ENCODE peak calls at places on chromosomes 3 and 15, in five cellular contexts. P is AG10803; Z is choroid plexus epithelial cell; X is AG04449; I is naive thymus-derived CD4-positive, alpha-beta T cell. B is an unnamed sample.

GRCh38 chr3:73070675-73071575 is 9.5 kb downstream of the EBLN2 start:
- DNase-seq in Z (peak; percentile 82), I (no peak), X (peak; percentile 93), P (peak; percentile 97), B (no peak)

GRCh38 chr3:152635354-152635753 is 199.6 kb upstream of the P2RY1 start:
- DNase-seq in I (no peak), P (no peak), X (no peak), Z (no peak), B (no peak)

GRCh38 chr3:107699682-107700081 is 176.9 kb downstream of the BBX start:
- DNase-seq in P (peak; percentile 13), Z (peak; percentile 64), I (no peak), X (no peak), B (no peak)

GRCh38 chr3:184176377-184177330 is 2.0 kb downstream of the AP2M1 start:
- DNase-seq in X (peak; percentile 77), Z (peak; percentile 98), I (no peak), P (peak; percentile 91), B (no peak)

GRCh38 chr15:62940755-62941361 is 101.7 kb upstream of the TPM1 start:
- DNase-seq in P (peak; percentile 93), Z (peak; percentile 96), X (peak; percentile 89), I (no peak), B (no peak)

GRCh38 chr3:111943533-111943932 is 35.3 kb upstream of the ABHD10 start:
- DNase-seq in Z (no peak), P (no peak), I (no peak), X (no peak), B (no peak)

GRCh38 chr3:157146664-157147082 is 13.3 kb downstream of the CCNL1 start:
- DNase-seq in X (no peak), Z (no peak), P (no peak), I (no peak), B (no peak)

GRCh38 chr15:57060799-57061198 is 142.4 kb downstream of the TCF12 start:
- DNase-seq in P (peak; percentile 65), I (no peak), X (peak; percentile 44), Z (peak; percentile 61), B (no peak)

GRCh38 chr3:10982782-10983181 is 9.8 kb upstream of the SLC6A1 start:
- DNase-seq in Z (no peak), I (no peak), P (no peak), X (no peak), B (no peak)

GRCh38 chr15:50653156-50653743 is 33.3 kb downstream of the TRPM7 start:
- DNase-seq in I (no peak), P (no peak), Z (no peak), X (no peak), B (no peak)

GRCh38 chr3:141313091-141313683 is 55.1 kb upstream of the ZBTB38 start:
- DNase-seq in Z (no peak), X (no peak), P (no peak), I (no peak), B (no peak)

GRCh38 chr3:72018339-72018984 is 233.5 kb upstream of the PROK2 start:
- DNase-seq in P (peak; percentile 24), Z (peak; percentile 13), X (no peak), I (no peak), B (no peak)

GRCh38 chr3:172201136-172201989 is 162.0 kb downstream of the FNDC3B start:
- DNase-seq in Z (peak; percentile 90), P (peak; percentile 94), X (peak; percentile 69), I (no peak), B (no peak)

GRCh38 chr15:95286911-95287769 is 1043.4 kb upstream of the NR2F2 start:
- DNase-seq in I (no peak), P (no peak), Z (peak; percentile 52), X (no peak), B (no peak)

GRCh38 chr3:129913618-129914017 is 20.1 kb upstream of the TMCC1 start:
- DNase-seq in P (no peak), X (no peak), I (no peak), Z (no peak), B (no peak)

GRCh38 chr15:41278319-41278718 is 47.3 kb downstream of the CHP1 start:
- DNase-seq in I (no peak), Z (no peak), X (no peak), P (no peak), B (no peak)

GRCh38 chr3:50112462-50112861 is 23.7 kb downstream of the RBM5 start:
- DNase-seq in I (no peak), Z (no peak), X (no peak), P (no peak), B (no peak)

GRCh38 chr3:2937578-2937977 is 172.6 kb downstream of the IL5RA start:
- DNase-seq in I (no peak), P (no peak), Z (no peak), X (no peak), B (no peak)

GRCh38 chr15:58260911-58261267 is 122.7 kb downstream of the AQP9 start:
- DNase-seq in I (no peak), X (no peak), P (peak; percentile 5), Z (peak; percentile 16), B (no peak)

GRCh38 chr3:149765762-149766334 is 13.6 kb upstream of the COMMD2 start:
- DNase-seq in Z (peak; percentile 78), X (no peak), I (no peak), P (peak; percentile 58), B (no peak)

GRCh38 chr3:85120879-85121278 is 162.1 kb downstream of the CADM2 start:
- DNase-seq in X (no peak), P (no peak), Z (no peak), I (no peak), B (no peak)

GRCh38 chr3:46442591-46443530 is 21.8 kb downstream of the LTF start:
- DNase-seq in X (no peak), P (no peak), I (no peak), Z (no peak), B (no peak)

GRCh38 chr3:146164506-146164905 is 3.5 kb upstream of the PLOD2 start:
- DNase-seq in I (no peak), P (no peak), Z (no peak), X (no peak), B (no peak)

GRCh38 chr3:5205165-5205941 is 17.8 kb downstream of the EDEM1 start:
- DNase-seq in I (no peak), X (no peak), P (peak; percentile 7), Z (no peak), B (no peak)

GRCh38 chr3:192928720-192929119 is 11.1 kb upstream of the MB21D2 start:
- DNase-seq in I (no peak), P (no peak), X (no peak), Z (no peak), B (no peak)

GRCh38 chr3:41327718-41328117 is 128.4 kb downstream of the CTNNB1 start:
- DNase-seq in X (no peak), I (no peak), Z (peak; percentile 82), P (no peak), B (no peak)

GRCh38 chr15:65416845-65417416 is 5.8 kb downstream of the IGDCC4 start:
- DNase-seq in X (no peak), I (no peak), Z (peak; percentile 27), P (peak; percentile 67), B (no peak)

GRCh38 chr15:69125236-69125635 is 35.2 kb upstream of the GLCE start:
- DNase-seq in P (peak; percentile 16), Z (peak; percentile 69), X (no peak), I (no peak), B (no peak)

GRCh38 chr3:20111836-20112235 is 71.6 kb downstream of the KAT2B start:
- DNase-seq in P (no peak), X (no peak), I (no peak), Z (no peak), B (no peak)

GRCh38 chr3:25592510-25592968 is 72.2 kb downstream of the TOP2B start:
- DNase-seq in P (peak; percentile 51), I (no peak), Z (peak; percentile 97), X (peak; percentile 71), B (no peak)

DNA sequence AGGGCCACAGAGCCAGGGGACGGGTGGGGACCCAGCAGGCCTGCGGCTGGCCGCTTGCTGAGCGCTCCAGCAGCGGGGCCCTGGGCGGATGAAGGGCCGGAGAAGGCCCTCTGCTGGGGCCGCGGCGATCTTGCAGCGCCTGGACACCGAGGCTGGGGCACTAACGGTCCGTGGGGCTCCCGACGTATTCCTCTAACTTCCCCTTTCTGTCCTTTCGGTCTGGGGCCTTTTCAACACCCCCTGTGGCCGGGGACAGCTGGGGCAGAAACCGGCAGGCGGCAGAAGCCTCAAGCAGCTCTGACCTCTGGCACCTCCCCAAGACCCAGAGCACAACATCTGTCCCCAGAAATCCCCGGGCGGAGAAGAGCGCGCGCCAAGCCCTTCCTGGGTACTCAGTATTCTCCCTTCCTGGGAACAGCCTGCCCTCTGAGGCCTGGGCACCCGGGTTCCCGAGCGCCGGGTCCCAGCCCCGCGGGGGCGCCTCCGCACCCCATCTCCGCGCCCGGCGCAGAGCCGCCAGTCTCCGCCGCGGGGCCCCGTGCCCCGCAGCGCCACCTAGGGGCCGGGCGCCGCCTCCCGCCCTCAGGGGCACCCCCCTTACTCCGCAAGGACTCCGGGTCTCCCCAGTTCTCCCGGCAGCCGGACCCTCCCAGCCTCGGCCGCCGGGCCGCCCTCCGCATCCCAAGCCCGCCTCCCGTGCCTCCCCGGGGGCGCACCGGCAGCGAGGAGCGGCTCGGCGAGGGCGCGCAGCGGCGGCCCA is 587 bp upstream of the SLCO3A1 start:
- DNase-seq in X (no peak), I (peak; percentile 78), P (peak; percentile 65), Z (peak; percentile 18), B (peak; percentile 66)
- H3K4me3 ChIP-seq in X (peak overlapping the region; percentile 63), I (peak overlapping the region; percentile 72), P (peak overlapping the region; percentile 70), Z (peak overlapping the region; percentile 38), B (peak overlapping the region; percentile 64)

GRCh38 chr3:86794336-86795065 is 196.4 kb downstream of the VGLL3 start:
- DNase-seq in Z (peak; percentile 61), I (no peak), X (no peak), P (peak; percentile 35), B (no peak)
- H3K4me3 ChIP-seq in Z (no peak overlapping the region), I (no peak overlapping the region), X (peak overlapping the region; percentile 2), P (peak overlapping the region; percentile 29), B (no peak overlapping the region)

GRCh38 chr3:13528217-13528801 is 20.6 kb upstream of the FBLN2 start:
- DNase-seq in X (no peak), I (no peak), P (no peak), Z (peak; percentile 54), B (no peak)
- H3K4me3 ChIP-seq in X (no peak overlapping the region), I (no peak overlapping the region), P (no peak overlapping the region), Z (no peak overlapping the region), B (no peak overlapping the region)

DNA sequence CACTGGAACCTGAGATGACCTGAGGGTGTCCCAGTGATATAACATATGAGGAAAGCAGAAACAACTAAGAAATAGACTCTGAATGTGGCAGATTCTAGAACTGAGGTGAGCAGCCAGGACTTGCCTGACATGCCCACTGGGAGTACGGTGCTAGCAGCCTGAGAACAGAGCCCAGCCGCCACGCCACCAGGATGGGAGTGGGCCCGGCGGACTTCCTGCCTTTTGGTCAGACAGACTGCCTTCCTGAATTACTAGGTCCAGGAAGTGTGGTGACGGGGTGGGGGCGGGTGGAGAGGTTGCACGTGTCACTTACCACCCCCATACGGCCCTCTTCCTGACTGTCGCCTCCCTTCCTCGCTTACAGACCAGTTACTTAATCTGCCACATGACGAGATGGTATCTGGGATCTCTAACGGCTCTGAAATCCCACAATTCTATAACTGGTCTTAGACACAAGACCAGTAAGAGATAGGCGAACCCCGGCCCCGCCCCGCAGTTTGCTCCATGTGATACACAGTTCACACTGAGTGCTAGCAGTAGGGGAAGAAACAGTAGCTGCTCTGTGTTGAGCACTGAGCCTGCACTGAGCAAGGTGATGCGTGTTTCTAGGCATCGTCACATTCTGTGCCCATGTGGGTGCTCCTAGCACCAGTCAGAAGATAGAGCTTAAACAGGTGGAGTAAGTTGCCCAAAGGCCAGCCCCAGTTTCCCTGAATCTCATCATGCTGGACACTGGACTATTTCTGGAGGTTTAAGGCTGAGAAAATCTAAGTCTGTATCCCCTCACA is 95.7 kb downstream of the CPN2 start:
- DNase-seq in P (no peak), I (peak; percentile 40), Z (peak; percentile 27), X (no peak), B (no peak)
- H3K4me3 ChIP-seq in P (no peak overlapping the region), I (peak overlapping the region; percentile 42), Z (no peak overlapping the region), X (no peak overlapping the region), B (peak overlapping the region; percentile 51)

GRCh38 chr3:121594850-121595249 is 1.7 kb downstream of the FBXO40 start:
- DNase-seq in P (no peak), X (no peak), Z (no peak), I (no peak), B (no peak)
- H3K4me3 ChIP-seq in P (no peak overlapping the region), X (no peak overlapping the region), Z (no peak overlapping the region), I (no peak overlapping the region), B (no peak overlapping the region)